ENCODE peak calls at places on chromosomes 5 and 9, in four cellular contexts. One of them, this sample, is unnamed.

GRCh38 chr5:21199087-21199486 is 1211.1 kb upstream of the CDH18 start:
- DNase-seq in HEK293T: no peak
- DNase-seq in cardiac fibroblast: no peak
- DNase-seq in SK-N-SH: no peak
- DNase-seq in this sample: no peak

GRCh38 chr5:150502847-150503246 is 5.1 kb upstream of the NDST1 start:
- DNase-seq in HEK293T: no peak
- DNase-seq in cardiac fibroblast: no peak
- DNase-seq in SK-N-SH: no peak
- DNase-seq in this sample: no peak

GRCh38 chr9:129888085-129888808 is 53.0 kb downstream of the USP20 start:
- DNase-seq in HEK293T: no peak
- DNase-seq in cardiac fibroblast: no peak
- DNase-seq in SK-N-SH: no peak
- DNase-seq in this sample: no peak

GRCh38 chr5:109652096-109652495 is 37.6 kb upstream of the MAN2A1 start:
- DNase-seq in HEK293T: no peak
- DNase-seq in cardiac fibroblast: no peak
- DNase-seq in SK-N-SH: no peak
- DNase-seq in this sample: no peak

GRCh38 chr5:123007292-123007691 is 29.2 kb downstream of the PPIC start:
- DNase-seq in HEK293T: no peak
- DNase-seq in cardiac fibroblast: no peak
- DNase-seq in SK-N-SH: no peak
- DNase-seq in this sample: no peak

GRCh38 chr5:34439601-34440000 is 216.5 kb upstream of the RAI14 start:
- DNase-seq in HEK293T: no peak
- DNase-seq in cardiac fibroblast: no peak
- DNase-seq in SK-N-SH: no peak
- DNase-seq in this sample: no peak

GRCh38 chr5:36573441-36573840 is 33.0 kb upstream of the SLC1A3 start:
- DNase-seq in HEK293T: no peak
- DNase-seq in cardiac fibroblast: peak; percentile 46
- DNase-seq in SK-N-SH: no peak
- DNase-seq in this sample: no peak

GRCh38 chr5:172282277-172283019 is 1.1 kb downstream of the UBTD2 start:
- DNase-seq in HEK293T: no peak
- DNase-seq in cardiac fibroblast: no peak
- DNase-seq in SK-N-SH: no peak
- DNase-seq in this sample: no peak

GRCh38 chr9:88108779-88109178 is 29.5 kb downstream of the SPATA31C2 start:
- DNase-seq in HEK293T: no peak
- DNase-seq in cardiac fibroblast: no peak
- DNase-seq in SK-N-SH: no peak
- DNase-seq in this sample: no peak

GRCh38 chr5:67038817-67039603 is 157.6 kb downstream of the CD180 start:
- DNase-seq in HEK293T: no peak
- DNase-seq in cardiac fibroblast: peak; percentile 64
- DNase-seq in SK-N-SH: no peak
- DNase-seq in this sample: no peak

GRCh38 chr5:125286266-125286665 is 539.8 kb upstream of the ZNF608 start:
- DNase-seq in HEK293T: no peak
- DNase-seq in cardiac fibroblast: no peak
- DNase-seq in SK-N-SH: no peak
- DNase-seq in this sample: peak; percentile 4

GRCh38 chr5:160363122-160363521 is 7.3 kb downstream of the C1QTNF2 start:
- DNase-seq in HEK293T: no peak
- DNase-seq in cardiac fibroblast: no peak
- DNase-seq in SK-N-SH: no peak
- DNase-seq in this sample: no peak

GRCh38 chr9:131589993-131590392 is 44.7 kb downstream of the PRRT1B start:
- DNase-seq in HEK293T: no peak
- DNase-seq in cardiac fibroblast: no peak
- DNase-seq in SK-N-SH: no peak
- DNase-seq in this sample: no peak

GRCh38 chr5:93925321-93925720 is 183.9 kb upstream of the POU5F2 start:
- DNase-seq in HEK293T: no peak
- DNase-seq in cardiac fibroblast: no peak
- DNase-seq in SK-N-SH: no peak
- DNase-seq in this sample: no peak

GRCh38 chr9:123924727-123925126 is 5.2 kb downstream of the DENND1A start:
- DNase-seq in HEK293T: no peak
- DNase-seq in cardiac fibroblast: no peak
- DNase-seq in SK-N-SH: no peak
- DNase-seq in this sample: no peak

GRCh38 chr9:133160742-133161541 is 2.8 kb downstream of the GBGT1 start:
- DNase-seq in HEK293T: peak; percentile 79
- DNase-seq in cardiac fibroblast: peak; percentile 87
- DNase-seq in SK-N-SH: peak; percentile 88
- DNase-seq in this sample: peak; percentile 10

This sample was measured in NCI-H1930.